ENCODE peak calls at places on chromosomes 4 and X, in four cellular contexts. K, W, C and L are unnamed samples.

GRCh38 chr4:7416745-7417432 is 17.8 kb downstream of the PSAPL1 start:
- DNase-seq in K (no peak), W (no peak), C (no peak), L (no peak)

GRCh38 chr4:88846232-88846790 is 148.7 kb upstream of the NAP1L5 start:
- DNase-seq in K (peak), W (peak), C (no peak), L (no peak)

GRCh38 chrX:74523224-74523623 is 91.2 kb downstream of the RLIM start:
- DNase-seq in K (no peak), W (no peak), C (no peak), L (no peak)

GRCh38 chr4:4985844-4986243 is 33.4 kb downstream of the CYTL1 start:
- DNase-seq in K (no peak), W (peak), C (no peak), L (no peak)

GRCh38 chrX:54042609-54043010 is 1.7 kb downstream of the PHF8 start:
- DNase-seq in K (peak), W (peak), C (peak), L (peak)

GRCh38 chrX:107662824-107663223 is 34.5 kb downstream of the PRPS1 start:
- DNase-seq in K (no peak), W (no peak), C (no peak), L (no peak)

GRCh38 chr4:138275946-138276621 is 33.9 kb upstream of the SLC7A11 start:
- DNase-seq in K (no peak), W (peak), C (no peak), L (no peak)

GRCh38 chr4:185716008-185716976 is 95.7 kb downstream of the SORBS2 start:
- DNase-seq in K (no peak), W (no peak), C (no peak), L (no peak)

GRCh38 chr4:184385705-184386141 is 88.6 kb downstream of the IRF2 start:
- DNase-seq in K (peak), W (no peak), C (no peak), L (no peak)

GRCh38 chr4:2843023-2843908 is at the start of gene ADD1:
- DNase-seq in K (peak), W (peak), C (peak), L (peak)

GRCh38 chr4:162011039-162011438 is 152.8 kb downstream of the FSTL5 start:
- DNase-seq in K (no peak), W (no peak), C (no peak), L (no peak)

GRCh38 chr4:72429397-72429889 is 139.6 kb downstream of the ADAMTS3 start:
- DNase-seq in K (no peak), W (no peak), C (no peak), L (no peak)

GRCh38 chr4:153451931-153452660 is 14.1 kb upstream of the TMEM131L start:
- DNase-seq in K (no peak), W (no peak), C (no peak), L (peak)

GRCh38 chr4:147328756-147329446 is 152.0 kb upstream of the EDNRA start:
- DNase-seq in K (no peak), W (no peak), C (no peak), L (no peak)

GRCh38 chr4:94758700-94759399 is 1.1 kb downstream of the BMPR1B start:
- DNase-seq in K (no peak), W (peak), C (no peak), L (peak)

GRCh38 chr4:42302348-42302747 is 94.9 kb upstream of the SHISA3 start:
- DNase-seq in K (peak), W (peak), C (peak), L (peak)

GRCh38 chrX:68822641-68823410 is 6.0 kb upstream of the EFNB1 start:
- DNase-seq in K (peak), W (peak), C (peak), L (no peak)

GRCh38 chr4:174521800-174522182 is 497 bp downstream of the HPGD start:
- DNase-seq in K (no peak), W (peak), C (no peak), L (peak)

GRCh38 chr4:1365271-1366178 is 18.5 kb downstream of the UVSSA start:
- DNase-seq in K (no peak), W (no peak), C (no peak), L (peak)

GRCh38 chr4:102321260-102321991 is 23.9 kb downstream of the SLC39A8 start:
- DNase-seq in K (no peak), W (no peak), C (no peak), L (no peak)

GRCh38 chr4:82044141-82044993 is 329.4 kb downstream of the HNRNPD start:
- DNase-seq in K (no peak), W (peak), C (no peak), L (peak)

GRCh38 chr4:184599492-184600135 is 49.6 kb downstream of the CASP3 start:
- DNase-seq in K (no peak), W (no peak), C (no peak), L (no peak)

GRCh38 chr4:7381221-7381889 is 53.4 kb downstream of the PSAPL1 start:
- DNase-seq in K (no peak), W (no peak), C (no peak), L (no peak)

GRCh38 chrX:7263961-7264360 is 116.0 kb upstream of the PUDP start:
- DNase-seq in K (no peak), W (peak), C (no peak), L (no peak)

GRCh38 chr4:61204353-61204752 is 4.2 kb downstream of the ADGRL3 start:
- DNase-seq in K (peak), W (no peak), C (no peak), L (no peak)

GRCh38 chrX:12971282-12972003 is 3.5 kb upstream of the TMSB4X start:
- DNase-seq in K (no peak), W (no peak), C (no peak), L (no peak)

GRCh38 chrX:42531431-42531830 is 246.5 kb downstream of the PPP1R2C start:
- DNase-seq in K (no peak), W (no peak), C (no peak), L (no peak)

GRCh38 chr4:145041378-145041777 is 56.6 kb downstream of the ANAPC10 start:
- DNase-seq in K (no peak), W (no peak), C (no peak), L (no peak)

GRCh38 chr4:167779280-167779679 is 313.1 kb upstream of the ANXA10 start:
- DNase-seq in K (no peak), W (peak), C (no peak), L (no peak)

GRCh38 chr4:78780093-78780492 is 3.9 kb downstream of the BMP2K start:
- DNase-seq in K (no peak), W (no peak), C (no peak), L (no peak)

GRCh38 chrX:102712216-102712966 is at the start of gene GPRASP2:
- DNase-seq in K (no peak), W (peak), C (peak), L (peak)

GRCh38 chrX:15468036-15468435 is 25.1 kb downstream of the PIR start:
- DNase-seq in K (no peak), W (no peak), C (no peak), L (no peak)

GRCh38 chr4:99868126-99868596 is 26.1 kb downstream of the LAMTOR3 start:
- DNase-seq in K (no peak), W (no peak), C (no peak), L (no peak)

GRCh38 chrX:123339201-123339905 is 155.3 kb downstream of the GRIA3 start:
- DNase-seq in K (no peak), W (peak), C (no peak), L (no peak)

GRCh38 chr4:109434007-109434792 is 585 bp downstream of the SEC24B start:
- DNase-seq in K (peak), W (peak), C (no peak), L (peak)
- TF ChIP-seq NR3C1 in K (no peak), W (no peak), C (no peak), L (no peak)

GRCh38 chr4:87097075-87097474 is 123.3 kb downstream of the KLHL8 start:
- DNase-seq in K (no peak), W (no peak), C (no peak), L (peak)

GRCh38 chr4:87089368-87089767 is 131.1 kb downstream of the KLHL8 start:
- DNase-seq in K (peak), W (no peak), C (no peak), L (no peak)

GRCh38 chr4:87090305-87090704 is 130.1 kb downstream of the KLHL8 start:
- DNase-seq in K (no peak), W (no peak), C (no peak), L (no peak)

GRCh38 chr4:87092389-87093141 is 127.9 kb downstream of the KLHL8 start:
- DNase-seq in K (peak), W (peak), C (peak), L (no peak)

DNA sequence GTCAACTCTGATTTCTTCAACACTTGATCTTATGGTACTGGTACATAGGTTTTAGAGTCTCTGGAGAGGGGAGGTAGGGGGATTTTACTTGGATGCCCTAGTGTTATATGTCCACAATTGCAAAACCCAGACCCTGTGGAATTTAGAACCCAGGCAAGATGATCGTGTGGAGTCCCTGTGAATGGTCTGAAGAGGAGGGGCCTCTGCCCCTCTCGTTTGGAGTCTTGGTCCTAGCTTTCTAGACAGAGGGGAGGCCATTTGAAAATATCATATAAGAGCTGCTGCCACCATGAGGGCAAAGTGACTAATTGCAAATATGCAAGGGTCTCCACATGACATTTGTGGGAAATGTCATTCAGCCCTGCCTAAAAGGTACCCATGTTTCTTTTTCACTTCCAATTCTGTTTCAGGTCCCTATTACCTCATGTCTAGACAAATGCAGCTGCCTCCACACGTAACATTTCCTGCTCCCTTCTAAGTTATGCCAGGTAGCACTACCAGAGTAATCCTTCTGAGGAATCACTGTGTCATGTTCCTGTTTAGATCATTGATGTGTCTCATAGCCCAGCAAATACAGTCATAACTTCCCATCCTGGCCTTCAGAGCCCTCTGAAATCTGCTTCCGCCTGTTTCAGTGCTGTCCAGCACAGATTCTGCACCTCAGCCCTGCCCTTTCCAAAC is 126.8 kb downstream of the KLHL8 start:
- DNase-seq in K (peak), W (peak), C (peak), L (peak)
- TF ChIP-seq NR3C1 in K (no peak), W (no peak), C (no peak), L (no peak)

GRCh38 chr4:68494688-68495087 is 47.4 kb downstream of the TMPRSS11E start:
- DNase-seq in K (no peak), W (no peak), C (no peak), L (no peak)
- TF ChIP-seq NR3C1 in K (no peak), W (no peak), C (no peak), L (no peak)

GRCh38 chr4:87188932-87189331 is 31.5 kb downstream of the KLHL8 start:
- DNase-seq in K (no peak), W (no peak), C (no peak), L (no peak)

GRCh38 chr4:87188063-87188462 is 32.4 kb downstream of the KLHL8 start:
- DNase-seq in K (no peak), W (no peak), C (no peak), L (no peak)

GRCh38 chr4:87179751-87180150 is 40.7 kb downstream of the KLHL8 start:
- DNase-seq in K (no peak), W (no peak), C (no peak), L (no peak)

GRCh38 chr4:87180767-87181166 is 39.7 kb downstream of the KLHL8 start:
- DNase-seq in K (no peak), W (no peak), C (no peak), L (no peak)

DNA sequence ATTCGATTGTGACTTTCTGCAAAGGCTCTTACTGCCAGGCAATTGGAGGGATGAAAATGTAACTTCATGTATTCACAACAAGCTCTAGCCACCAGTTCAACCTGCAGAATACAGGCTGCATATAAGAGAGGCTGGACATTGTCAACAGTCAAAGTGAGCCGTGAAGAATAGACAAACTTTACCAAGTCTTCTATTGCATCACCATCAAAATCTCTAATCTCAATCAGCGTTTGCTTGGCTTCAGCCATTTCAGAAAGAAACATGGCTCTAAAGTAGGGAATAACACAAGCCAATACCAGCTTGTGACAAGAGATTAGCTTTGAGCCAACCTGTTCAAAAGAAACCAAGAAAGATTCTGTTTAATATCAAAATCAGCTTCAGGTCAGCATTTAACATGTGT is 34.9 kb downstream of the KLHL8 start:
- DNase-seq in K (no peak), W (no peak), C (no peak), L (no peak)
- TF ChIP-seq NR3C1 in K (no peak), W (no peak), C (no peak), L (no peak)

GRCh38 chr4:117996891-117997290 is 37.4 kb upstream of the NDST3 start:
- DNase-seq in K (no peak), W (no peak), C (no peak), L (no peak)
- TF ChIP-seq NR3C1 in K (no peak), W (no peak), C (no peak), L (no peak)